ENCODE peak calls at places on chromosomes 2 and 18, in nine cellular contexts. C is A549, A is neural crest cell, N is Calu3, L is stomach, Z is PC-3, Y is fibroblast of the aortic adventitia, W is HCT116, O is Caco-2. G is an unnamed sample.

GRCh38 chr2:184004289-184004944 is 593.9 kb upstream of the ZNF804A start:
- DNase-seq in C (no peak), A (no peak), N (no peak), L (no peak), Z (peak; percentile 34), Y (no peak), W (no peak), O (no peak), G (peak; percentile 23)

GRCh38 chr2:3463156-3463835 is 56.0 kb downstream of the ADI1 start:
- DNase-seq in C (no peak), A (no peak), N (no peak), L (no peak), Z (no peak), Y (no peak), W (no peak), O (no peak), G (no peak)

GRCh38 chr2:107136749-107137148 is 250.8 kb upstream of the ST6GAL2 start:
- DNase-seq in C (no peak), A (no peak), N (no peak), L (no peak), Z (no peak), Y (no peak), W (no peak), O (no peak), G (no peak)

GRCh38 chr2:71939588-71940535 is 207.8 kb downstream of the CYP26B1 start:
- DNase-seq in C (no peak), A (no peak), N (no peak), L (no peak), Z (no peak), Y (no peak), W (no peak), O (no peak), G (peak; percentile 20)

GRCh38 chr2:237262838-237263771 is 150.9 kb downstream of the COL6A3 start:
- DNase-seq in C (no peak), A (no peak), N (no peak), L (no peak), Z (peak; percentile 80), Y (peak; percentile 94), W (no peak), O (no peak), G (no peak)

GRCh38 chr2:213545964-213546363 is 261.7 kb downstream of the SPAG16 start:
- DNase-seq in C (no peak), A (no peak), N (no peak), L (no peak), Z (no peak), Y (no peak), W (no peak), O (no peak), G (no peak)

GRCh38 chr2:96762529-96763253 is 2.0 kb downstream of the CNNM4 start:
- DNase-seq in C (no peak), A (no peak), N (no peak), L (no peak), Z (peak; percentile 26), Y (peak; percentile 19), W (no peak), O (no peak), G (no peak)

GRCh38 chr2:209160800-209161588 is 262.9 kb upstream of the MAP2 start:
- DNase-seq in C (no peak), A (no peak), N (no peak), L (no peak), Z (no peak), Y (no peak), W (no peak), O (no peak), G (no peak)

GRCh38 chr2:54407693-54408092 is 48.4 kb upstream of the SPTBN1 start:
- DNase-seq in C (no peak), A (no peak), N (no peak), L (no peak), Z (no peak), Y (no peak), W (no peak), O (no peak), G (no peak)

GRCh38 chr18:46915800-46916550 is 1.3 kb downstream of the PIAS2 start:
- DNase-seq in C (no peak), A (no peak), N (no peak), L (no peak), Z (no peak), Y (peak; percentile 2), W (no peak), O (no peak), G (no peak)

GRCh38 chr18:23181547-23181946 is 46.3 kb downstream of the CABLES1 start:
- DNase-seq in C (no peak), A (no peak), N (no peak), L (no peak), Z (no peak), Y (no peak), W (no peak), O (no peak), G (no peak)

GRCh38 chr2:24512836-24513235 is 21.8 kb downstream of the NCOA1 start:
- DNase-seq in C (no peak), A (no peak), N (no peak), L (no peak), Z (no peak), Y (peak; percentile 37), W (no peak), O (no peak), G (no peak)

GRCh38 chr2:17592731-17593409 is 52.4 kb downstream of the VSNL1 start:
- DNase-seq in C (no peak), A (no peak), N (no peak), L (no peak), Z (no peak), Y (no peak), W (no peak), O (no peak), G (no peak)

GRCh38 chr2:404581-404980 is 116.7 kb upstream of the ALKAL2 start:
- DNase-seq in C (no peak), A (no peak), N (no peak), L (no peak), Z (no peak), Y (no peak), W (no peak), O (no peak), G (no peak)

GRCh38 chr2:9205963-9206948 is at the start of gene ASAP2:
- DNase-seq in C (peak; percentile 90), A (peak; percentile 67), N (peak; percentile 84), L (peak; percentile 79), Z (peak; percentile 80), Y (peak; percentile 58), W (no peak), O (peak; percentile 86), G (peak; percentile 69)

GRCh38 chr2:95074663-95075439 is 46.8 kb downstream of the MRPS5 start:
- DNase-seq in C (no peak), A (no peak), N (no peak), L (no peak), Z (no peak), Y (no peak), W (no peak), O (no peak), G (no peak)

GRCh38 chr2:17239550-17239949 is 278.7 kb downstream of the RAD51AP2 start:
- DNase-seq in C (no peak), A (no peak), N (no peak), L (no peak), Z (no peak), Y (no peak), W (no peak), O (no peak), G (no peak)

GRCh38 chr2:241011296-241011600 is 12.8 kb downstream of the SNED1 start:
- DNase-seq in C (no peak), A (no peak), N (no peak), L (peak; percentile 11), Z (no peak), Y (no peak), W (no peak), O (no peak), G (no peak)

GRCh38 chr2:176136375-176137248 is 7.1 kb downstream of the HOXD8 start:
- DNase-seq in C (no peak), A (no peak), N (no peak), L (no peak), Z (peak; percentile 56), Y (no peak), W (no peak), O (peak; percentile 53), G (no peak)

GRCh38 chr2:39243469-39244123 is at the start of gene CDKL4:
- DNase-seq in C (no peak), A (no peak), N (no peak), L (no peak), Z (no peak), Y (no peak), W (no peak), O (no peak), G (peak; percentile 42)

GRCh38 chr18:48896875-48897511 is 53.8 kb downstream of the SMAD7 start:
- DNase-seq in C (no peak), A (no peak), N (peak; percentile 65), L (peak; percentile 63), Z (peak; percentile 24), Y (peak; percentile 30), W (no peak), O (no peak), G (peak; percentile 73)

GRCh38 chr18:73614812-73615211 is 532.8 kb downstream of the FBXO15 start:
- DNase-seq in C (no peak), A (no peak), N (peak; percentile 23), L (no peak), Z (peak; percentile 96), Y (peak; percentile 94), W (no peak), O (no peak), G (no peak)

GRCh38 chr2:121187351-121187921 is 97.6 kb downstream of the TFCP2L1 start:
- DNase-seq in C (no peak), A (no peak), N (no peak), L (peak; percentile 21), Z (no peak), Y (no peak), W (no peak), O (no peak), G (no peak)

GRCh38 chr2:111186933-111187332 is 66.2 kb downstream of the BCL2L11 start:
- DNase-seq in C (no peak), A (no peak), N (no peak), L (no peak), Z (no peak), Y (no peak), W (no peak), O (no peak), G (no peak)
- TF ChIP-seq CTCF in C (no peak), A (no peak), N (no peak), L (no peak), Z (no peak), Y (no peak), W (no peak), O (no peak), G (no peak)

GRCh38 chr18:79490593-79491551 is 95.1 kb downstream of the NFATC1 start:
- DNase-seq in C (no peak), A (no peak), N (no peak), L (no peak), Z (no peak), Y (no peak), W (no peak), O (no peak), G (no peak)
- TF ChIP-seq CTCF in C (no peak), A (no peak), N (no peak), L (no peak), Z (no peak), Y (no peak), W (no peak), O (no peak), G (no peak)

GRCh38 chr2:19320813-19321212 is 37.6 kb downstream of the OSR1 start:
- DNase-seq in C (no peak), A (no peak), N (no peak), L (no peak), Z (no peak), Y (no peak), W (no peak), O (no peak), G (no peak)
- TF ChIP-seq CTCF in C (no peak), A (no peak), N (no peak), L (no peak), Z (no peak), Y (no peak), W (no peak), O (no peak), G (no peak)

GRCh38 chr18:76496200-76496890 is 1.3 kb upstream of the ZNF516 start:
- DNase-seq in C (no peak), A (peak; percentile 59), N (peak; percentile 49), L (peak; percentile 63), Z (no peak), Y (peak; percentile 82), W (no peak), O (peak; percentile 44), G (no peak)
- TF ChIP-seq CTCF in C (no peak), A (no peak), N (no peak), L (no peak), Z (no peak), Y (no peak), W (no peak), O (peak; percentile 3), G (no peak)